ENCODE peak calls at places on chromosomes 16 and 17, in six cellular contexts. C is NCI-H1694, E is NCI-H2171 treated with DMSO at 0.1 percent for 48 hours, U is activated T-cell treated with anti-CD3 and anti-CD28 coated beads for 1 hour, V is smooth muscle cell of the brain vasculature, G is GM13977. P is an unnamed sample.

GRCh38 chr17:10384175-10384574 is 11.4 kb upstream of the MYH13 start:
- DNase-seq in C (no peak), E (no peak), U (no peak), V (no peak), G (no peak), P (no peak)

GRCh38 chr17:46044286-46044928 is 45.4 kb downstream of the STH start:
- DNase-seq in C (peak; percentile 73), E (peak; percentile 76), U (peak; percentile 38), V (peak; percentile 86), G (no peak), P (peak; percentile 91)

GRCh38 chr16:65373095-65373494 is 251.2 kb upstream of the CDH11 start:
- DNase-seq in C (no peak), E (no peak), U (no peak), V (no peak), G (no peak), P (no peak)

GRCh38 chr17:13405807-13406206 is 195.9 kb downstream of the HS3ST3A1 start:
- DNase-seq in C (no peak), E (no peak), U (no peak), V (no peak), G (no peak), P (no peak)

GRCh38 chr16:87836844-87837581 is 32.3 kb downstream of the SLC7A5 start:
- DNase-seq in C (no peak), E (no peak), U (no peak), V (no peak), G (no peak), P (no peak)

GRCh38 chr17:21282850-21283249 is 1.7 kb upstream of the MAP2K3 start:
- DNase-seq in C (no peak), E (no peak), U (no peak), V (no peak), G (no peak), P (no peak)

GRCh38 chr17:81404557-81405165 is 9.4 kb downstream of the BAHCC1 start:
- DNase-seq in C (no peak), E (peak; percentile 36), U (no peak), V (no peak), G (no peak), P (peak; percentile 40)

GRCh38 chr16:2147981-2148671 is at the start of gene RAB26:
- DNase-seq in C (peak; percentile 75), E (peak; percentile 88), U (peak; percentile 41), V (no peak), G (peak; percentile 76), P (peak; percentile 97)

GRCh38 chr17:81385320-81386111 is 9.7 kb upstream of the BAHCC1 start:
- DNase-seq in C (no peak), E (no peak), U (no peak), V (no peak), G (no peak), P (no peak)

GRCh38 chr16:88948781-88949490 is 28.1 kb downstream of the CBFA2T3 start:
- DNase-seq in C (no peak), E (no peak), U (no peak), V (no peak), G (no peak), P (no peak)

GRCh38 chr17:1999557-2000251 is 25.4 kb downstream of the RTN4RL1 start:
- DNase-seq in C (peak; percentile 53), E (peak; percentile 78), U (no peak), V (peak; percentile 45), G (no peak), P (peak; percentile 91)

GRCh38 chr16:29743827-29744531 is 1.8 kb downstream of the C16orf54 start:
- DNase-seq in C (no peak), E (no peak), U (no peak), V (no peak), G (no peak), P (no peak)

GRCh38 chr17:64984776-64985521 is 65.7 kb upstream of the LRRC37A3 start:
- DNase-seq in C (no peak), E (no peak), U (peak; percentile 22), V (no peak), G (no peak), P (peak; percentile 15)

GRCh38 chr17:45963889-45964288 is 35.2 kb upstream of the STH start:
- DNase-seq in C (no peak), E (peak; percentile 68), U (no peak), V (no peak), G (no peak), P (no peak)

GRCh38 chr16:83968483-83968865 is 430 bp downstream of the NECAB2 start:
- DNase-seq in C (no peak), E (no peak), U (no peak), V (no peak), G (no peak), P (peak; percentile 35)

GRCh38 chr16:75319513-75320401 is 68.3 kb upstream of the BCAR1 start:
- DNase-seq in C (no peak), E (no peak), U (no peak), V (peak; percentile 80), G (peak; percentile 52), P (no peak)

GRCh38 chr17:39634384-39634871 is 2.5 kb upstream of the STARD3 start:
- DNase-seq in C (peak; percentile 72), E (peak; percentile 50), U (no peak), V (no peak), G (peak; percentile 61), P (peak; percentile 73)

GRCh38 chr17:31092475-31093064 is 2.2 kb upstream of the NF1 start:
- DNase-seq in C (no peak), E (no peak), U (no peak), V (no peak), G (no peak), P (no peak)

GRCh38 chr17:65551641-65552040 is 9.8 kb downstream of the AXIN2 start:
- DNase-seq in C (no peak), E (no peak), U (no peak), V (no peak), G (no peak), P (no peak)